ENCODE peak calls at places on chromosomes 6 and 20, in six cellular contexts. Z, K, W, N, R and X are unnamed samples.

GRCh38 chr6:20366082-20366834 is 35.4 kb upstream of the E2F3 start:
- DNase-seq in R (no peak), Z (no peak), K (no peak), N (no peak), W (no peak), X (no peak)

GRCh38 chr6:13469688-13470087 is 17.7 kb downstream of the GFOD1 start:
- DNase-seq in W (no peak), Z (no peak), R (no peak), N (no peak), K (no peak), X (no peak)

GRCh38 chr20:4573564-4574355 is 147.9 kb upstream of the PRND start:
- DNase-seq in K (no peak), Z (no peak), N (no peak), W (no peak), R (no peak), X (no peak)

GRCh38 chr20:51311636-51312479 is 230.7 kb downstream of the NFATC2 start:
- DNase-seq in R (no peak), N (no peak), Z (no peak), K (no peak), W (no peak), X (no peak)

GRCh38 chr6:54074109-54074508 is 37.1 kb upstream of the MLIP start:
- DNase-seq in R (no peak), N (no peak), K (no peak), W (no peak), Z (no peak), X (no peak)

GRCh38 chr20:24388828-24389325 is 80.6 kb upstream of the SYNDIG1 start:
- DNase-seq in R (no peak), K (no peak), N (no peak), Z (no peak), W (no peak), X (no peak)

GRCh38 chr6:25918083-25918683 is 12.3 kb downstream of the SLC17A2 start:
- DNase-seq in N (no peak), K (no peak), Z (no peak), W (no peak), R (no peak), X (no peak)

GRCh38 chr6:95248501-95248900 is 328.8 kb upstream of the MANEA start:
- DNase-seq in N (no peak), R (no peak), Z (no peak), K (no peak), W (no peak), X (no peak)

GRCh38 chr6:20458051-20458894 is 56.6 kb downstream of the E2F3 start:
- DNase-seq in N (no peak), K (peak; percentile 85), R (no peak), W (no peak), Z (no peak), X (no peak)

GRCh38 chr20:17419459-17419858 is 111.7 kb downstream of the BFSP1 start:
- DNase-seq in R (no peak), Z (no peak), W (no peak), K (no peak), N (no peak), X (no peak)

GRCh38 chr20:32155017-32155965 is 45.8 kb downstream of the TM9SF4 start:
- DNase-seq in Z (peak; percentile 54), R (peak; percentile 62), N (peak; percentile 20), K (peak; percentile 41), W (peak; percentile 67), X (no peak)

GRCh38 chr20:38586181-38586525 is 5.2 kb downstream of the ADIG start:
- DNase-seq in K (no peak), R (no peak), Z (no peak), W (no peak), N (no peak), X (no peak)

GRCh38 chr20:2032168-2032567 is 38.3 kb upstream of the PDYN start:
- DNase-seq in R (no peak), Z (no peak), K (no peak), N (no peak), W (no peak), X (no peak)

GRCh38 chr20:58112017-58112781 is 116.3 kb downstream of the ANKRD60 start:
- DNase-seq in W (no peak), Z (no peak), R (no peak), N (peak; percentile 55), K (no peak), X (no peak)

GRCh38 chr6:11766056-11766455 is 12.5 kb downstream of the ADTRP start:
- DNase-seq in K (peak; percentile 65), Z (no peak), R (no peak), N (no peak), W (no peak), X (no peak)

GRCh38 chr6:133099573-133099972 is 141.6 kb upstream of the EYA4 start:
- DNase-seq in R (no peak), W (peak; percentile 93), Z (no peak), K (no peak), N (no peak), X (no peak)

GRCh38 chr6:447381-448165 is 56.0 kb downstream of the IRF4 start:
- DNase-seq in K (no peak), W (no peak), Z (no peak), N (no peak), R (peak; percentile 39), X (no peak)

GRCh38 chr20:63641146-63641791 is 12.0 kb downstream of the STMN3 start:
- DNase-seq in R (no peak), W (no peak), Z (no peak), K (peak; percentile 27), N (no peak), X (no peak)

GRCh38 chr20:50369225-50370035 is 140.8 kb upstream of the PTPN1 start:
- DNase-seq in W (peak; percentile 83), N (no peak), Z (no peak), K (no peak), R (no peak), X (no peak)

GRCh38 chr6:6783736-6784135 is 195.2 kb downstream of the LY86 start:
- DNase-seq in K (no peak), N (no peak), R (no peak), W (no peak), Z (no peak), X (no peak)

GRCh38 chr6:29629571-29629970 is 3.4 kb downstream of the GABBR1 start:
- DNase-seq in R (no peak), K (no peak), W (no peak), N (no peak), Z (no peak), X (no peak)

GRCh38 chr6:116060572-116061283 is at the start of gene FRK:
- DNase-seq in N (no peak), K (no peak), W (peak; percentile 93), Z (no peak), R (no peak), X (no peak)

GRCh38 chr20:41134362-41135186 is 2.8 kb upstream of the PLCG1 start:
- DNase-seq in N (no peak), K (no peak), R (no peak), W (peak; percentile 66), Z (no peak), X (no peak)

GRCh38 chr6:22057962-22058361 is 238.9 kb downstream of the PRL start:
- DNase-seq in Z (no peak), N (no peak), K (no peak), R (no peak), W (no peak), X (no peak)

GRCh38 chr20:23690581-23690980 is 1.7 kb upstream of the CST4 start:
- DNase-seq in K (no peak), R (no peak), Z (no peak), W (no peak), N (no peak), X (no peak)

GRCh38 chr6:30683980-30684338 is 2.5 kb downstream of the PPP1R18 start:
- DNase-seq in K (peak; percentile 6), R (no peak), N (no peak), Z (no peak), W (no peak), X (no peak)

GRCh38 chr6:158005626-158006180 is 24.0 kb downstream of the SYNJ2 start:
- DNase-seq in R (no peak), K (no peak), N (no peak), Z (no peak), W (no peak), X (no peak)

GRCh38 chr6:158004696-158005095 is 23.0 kb downstream of the SYNJ2 start:
- DNase-seq in R (no peak), N (no peak), W (no peak), Z (no peak), K (no peak), X (no peak)

GRCh38 chr6:158006331-158006730 is 24.7 kb downstream of the SYNJ2 start:
- DNase-seq in N (no peak), R (no peak), Z (no peak), W (no peak), K (no peak), X (no peak)

GRCh38 chr6:158008894-158009891 is 27.5 kb downstream of the SYNJ2 start:
- DNase-seq in K (no peak), N (no peak), Z (peak; percentile 86), R (no peak), W (no peak), X (no peak)

DNA sequence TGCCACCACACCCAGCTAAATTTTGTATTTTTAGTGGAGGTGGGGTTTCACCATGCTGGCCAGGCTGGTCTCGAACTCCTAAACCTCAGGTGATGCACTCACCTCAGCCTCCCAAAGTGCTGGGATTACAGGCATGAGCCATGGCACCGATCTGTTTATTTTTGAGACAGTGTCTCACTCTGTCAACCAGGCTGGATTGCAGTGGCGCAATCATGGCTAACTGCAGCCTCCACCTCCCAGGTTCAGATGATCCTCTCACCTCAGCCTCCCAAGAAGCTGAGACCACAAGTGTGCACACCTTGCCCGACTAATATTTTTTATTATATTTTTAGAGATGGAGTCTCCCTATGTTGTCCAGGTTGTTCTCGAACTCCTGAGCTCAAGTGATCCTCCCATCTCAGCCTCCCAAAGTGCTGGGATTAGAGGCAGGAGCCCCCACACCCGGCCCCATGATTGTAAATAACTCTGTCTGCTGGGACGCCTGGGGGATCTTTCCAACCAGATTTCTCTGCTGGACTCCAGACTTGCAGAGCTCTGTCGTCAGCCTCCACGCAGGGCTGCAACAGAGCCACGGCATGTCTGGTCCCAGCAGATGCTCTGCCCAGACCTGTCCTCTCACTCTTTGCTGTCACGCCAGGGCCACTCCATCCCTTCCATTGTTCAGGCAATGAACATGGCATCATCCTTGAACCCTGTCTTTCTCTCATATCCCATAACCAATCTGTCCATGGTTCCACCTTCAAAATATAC is 25.3 kb downstream of the SYNJ2 start:
- DNase-seq in K (no peak), Z (no peak), N (no peak), W (no peak), R (no peak), X (no peak)
- TF ChIP-seq TAF1 in K (no peak), Z (no peak), N (no peak), W (no peak), R (no peak), X (no peak)

GRCh38 chr6:39823187-39823815 is 31.1 kb downstream of the DAAM2 start:
- DNase-seq in Z (no peak), W (no peak), N (no peak), K (no peak), R (no peak), X (no peak)
- TF ChIP-seq POLR2AphosphoS5 in Z (no peak), W (no peak), N (no peak), K (no peak), R (no peak), X (no peak)

GRCh38 chr6:141700836-141701235 is 431.9 kb upstream of the GJE1 start:
- DNase-seq in Z (no peak), K (no peak), N (no peak), R (no peak), W (no peak), X (no peak)
- TF ChIP-seq TAF1 in Z (no peak), K (no peak), N (no peak), R (no peak), W (no peak), X (no peak)

GRCh38 chr6:31814677-31815024 is 432 bp downstream of the HSPA1L start:
- DNase-seq in K (peak; percentile 97), R (peak; percentile 81), Z (no peak), W (peak; percentile 96), N (peak; percentile 67), X (peak; percentile 81)
- TF ChIP-seq POLR2AphosphoS5 in K (peak; percentile 72), R (peak; percentile 64), Z (peak; percentile 66), W (peak; percentile 58), N (no peak), X (no peak)